ENCODE peak calls at places on chromosomes 5 and 9, in eight cellular contexts. One of them, this sample, is unnamed.

GRCh38 chr9:124248066-124248465 is 9.7 kb upstream of the NEK6 start:
- DNase-seq in central memory CD4-positive, alpha-beta T cell: no peak
- DNase-seq in heart left ventricle: no peak
- DNase-seq in fibroblast of the aortic adventitia: no peak
- DNase-seq in hypothalamus: no peak
- DNase-seq in cerebellar cortex: no peak
- DNase-seq in activated CD4-positive, alpha-beta T cell treated with anti-CD3 and anti-CD28 coated beads, Interleukin-2, amount 50 U/mL, for 1 hour: no peak
- DNase-seq in H4: no peak
- DNase-seq in this sample: no peak

GRCh38 chr5:151051066-151051930 is 29.5 kb downstream of the TNIP1 start:
- DNase-seq in central memory CD4-positive, alpha-beta T cell: peak; percentile 48
- DNase-seq in heart left ventricle: peak; percentile 84
- DNase-seq in fibroblast of the aortic adventitia: peak; percentile 84
- DNase-seq in hypothalamus: peak; percentile 10
- DNase-seq in cerebellar cortex: peak; percentile 80
- DNase-seq in activated CD4-positive, alpha-beta T cell treated with anti-CD3 and anti-CD28 coated beads, Interleukin-2, amount 50 U/mL, for 1 hour: peak; percentile 71
- DNase-seq in H4: peak; percentile 60
- DNase-seq in this sample: peak; percentile 91

GRCh38 chr5:80406980-80407734 is 707 bp upstream of the ZFYVE16 start:
- DNase-seq in central memory CD4-positive, alpha-beta T cell: no peak
- DNase-seq in heart left ventricle: peak; percentile 26
- DNase-seq in fibroblast of the aortic adventitia: no peak
- DNase-seq in hypothalamus: no peak
- DNase-seq in cerebellar cortex: no peak
- DNase-seq in activated CD4-positive, alpha-beta T cell treated with anti-CD3 and anti-CD28 coated beads, Interleukin-2, amount 50 U/mL, for 1 hour: no peak
- DNase-seq in H4: no peak
- DNase-seq in this sample: no peak

GRCh38 chr9:99732715-99733114 is 89.0 kb upstream of the NR4A3 start:
- DNase-seq in central memory CD4-positive, alpha-beta T cell: no peak
- DNase-seq in heart left ventricle: no peak
- DNase-seq in fibroblast of the aortic adventitia: peak; percentile 8
- DNase-seq in hypothalamus: no peak
- DNase-seq in cerebellar cortex: no peak
- DNase-seq in activated CD4-positive, alpha-beta T cell treated with anti-CD3 and anti-CD28 coated beads, Interleukin-2, amount 50 U/mL, for 1 hour: no peak
- DNase-seq in H4: no peak
- DNase-seq in this sample: no peak

GRCh38 chr5:178234121-178234752 is 1.6 kb upstream of the PHYKPL start:
- DNase-seq in central memory CD4-positive, alpha-beta T cell: no peak
- DNase-seq in heart left ventricle: no peak
- DNase-seq in fibroblast of the aortic adventitia: no peak
- DNase-seq in hypothalamus: no peak
- DNase-seq in cerebellar cortex: no peak
- DNase-seq in activated CD4-positive, alpha-beta T cell treated with anti-CD3 and anti-CD28 coated beads, Interleukin-2, amount 50 U/mL, for 1 hour: no peak
- DNase-seq in H4: no peak
- DNase-seq in this sample: no peak

GRCh38 chr5:115349001-115349817 is 52.8 kb upstream of the CCDC112 start:
- DNase-seq in central memory CD4-positive, alpha-beta T cell: no peak
- DNase-seq in heart left ventricle: no peak
- DNase-seq in fibroblast of the aortic adventitia: peak; percentile 85
- DNase-seq in hypothalamus: no peak
- DNase-seq in cerebellar cortex: no peak
- DNase-seq in activated CD4-positive, alpha-beta T cell treated with anti-CD3 and anti-CD28 coated beads, Interleukin-2, amount 50 U/mL, for 1 hour: no peak
- DNase-seq in H4: peak; percentile 90
- DNase-seq in this sample: no peak

GRCh38 chr5:55276771-55277170 is 30.7 kb downstream of the DHX29 start:
- DNase-seq in central memory CD4-positive, alpha-beta T cell: no peak
- DNase-seq in heart left ventricle: no peak
- DNase-seq in fibroblast of the aortic adventitia: peak; percentile 2
- DNase-seq in hypothalamus: no peak
- DNase-seq in cerebellar cortex: no peak
- DNase-seq in activated CD4-positive, alpha-beta T cell treated with anti-CD3 and anti-CD28 coated beads, Interleukin-2, amount 50 U/mL, for 1 hour: no peak
- DNase-seq in H4: no peak
- DNase-seq in this sample: no peak

GRCh38 chr5:39284552-39284951 is 65.2 kb upstream of the FYB1 start:
- DNase-seq in central memory CD4-positive, alpha-beta T cell: no peak
- DNase-seq in heart left ventricle: no peak
- DNase-seq in fibroblast of the aortic adventitia: no peak
- DNase-seq in hypothalamus: no peak
- DNase-seq in cerebellar cortex: no peak
- DNase-seq in activated CD4-positive, alpha-beta T cell treated with anti-CD3 and anti-CD28 coated beads, Interleukin-2, amount 50 U/mL, for 1 hour: no peak
- DNase-seq in H4: no peak
- DNase-seq in this sample: no peak

GRCh38 chr5:143322931-143323330 is 80.6 kb downstream of the NR3C1 start:
- DNase-seq in central memory CD4-positive, alpha-beta T cell: no peak
- DNase-seq in heart left ventricle: no peak
- DNase-seq in fibroblast of the aortic adventitia: peak; percentile 51
- DNase-seq in hypothalamus: no peak
- DNase-seq in cerebellar cortex: no peak
- DNase-seq in activated CD4-positive, alpha-beta T cell treated with anti-CD3 and anti-CD28 coated beads, Interleukin-2, amount 50 U/mL, for 1 hour: no peak
- DNase-seq in H4: no peak
- DNase-seq in this sample: no peak

GRCh38 chr5:142684508-142685031 is 1.3 kb downstream of the FGF1 start:
- DNase-seq in central memory CD4-positive, alpha-beta T cell: no peak
- DNase-seq in heart left ventricle: no peak
- DNase-seq in fibroblast of the aortic adventitia: no peak
- DNase-seq in hypothalamus: peak; percentile 24
- DNase-seq in cerebellar cortex: peak; percentile 36
- DNase-seq in activated CD4-positive, alpha-beta T cell treated with anti-CD3 and anti-CD28 coated beads, Interleukin-2, amount 50 U/mL, for 1 hour: no peak
- DNase-seq in H4: peak; percentile 52
- DNase-seq in this sample: peak; percentile 85

GRCh38 chr5:84088996-84089395 is 295.7 kb downstream of the EDIL3 start:
- DNase-seq in central memory CD4-positive, alpha-beta T cell: no peak
- DNase-seq in heart left ventricle: no peak
- DNase-seq in fibroblast of the aortic adventitia: peak; percentile 63
- DNase-seq in hypothalamus: no peak
- DNase-seq in cerebellar cortex: peak; percentile 16
- DNase-seq in activated CD4-positive, alpha-beta T cell treated with anti-CD3 and anti-CD28 coated beads, Interleukin-2, amount 50 U/mL, for 1 hour: no peak
- DNase-seq in H4: peak; percentile 48
- DNase-seq in this sample: peak; percentile 37

GRCh38 chr5:135588299-135588698 is 9.5 kb upstream of the CXCL14 start:
- DNase-seq in central memory CD4-positive, alpha-beta T cell: no peak
- DNase-seq in heart left ventricle: no peak
- DNase-seq in fibroblast of the aortic adventitia: no peak
- DNase-seq in hypothalamus: no peak
- DNase-seq in cerebellar cortex: no peak
- DNase-seq in activated CD4-positive, alpha-beta T cell treated with anti-CD3 and anti-CD28 coated beads, Interleukin-2, amount 50 U/mL, for 1 hour: no peak
- DNase-seq in H4: no peak
- DNase-seq in this sample: no peak

GRCh38 chr9:32419921-32420320 is 35.5 kb downstream of the ACO1 start:
- DNase-seq in central memory CD4-positive, alpha-beta T cell: no peak
- DNase-seq in heart left ventricle: no peak
- DNase-seq in fibroblast of the aortic adventitia: no peak
- DNase-seq in hypothalamus: no peak
- DNase-seq in cerebellar cortex: peak; percentile 88
- DNase-seq in activated CD4-positive, alpha-beta T cell treated with anti-CD3 and anti-CD28 coated beads, Interleukin-2, amount 50 U/mL, for 1 hour: no peak
- DNase-seq in H4: no peak
- DNase-seq in this sample: no peak

GRCh38 chr5:74643160-74643562 is 2.6 kb upstream of the ENC1 start:
- DNase-seq in central memory CD4-positive, alpha-beta T cell: no peak
- DNase-seq in heart left ventricle: no peak
- DNase-seq in fibroblast of the aortic adventitia: peak; percentile 93
- DNase-seq in hypothalamus: no peak
- DNase-seq in cerebellar cortex: no peak
- DNase-seq in activated CD4-positive, alpha-beta T cell treated with anti-CD3 and anti-CD28 coated beads, Interleukin-2, amount 50 U/mL, for 1 hour: no peak
- DNase-seq in H4: peak; percentile 93
- DNase-seq in this sample: peak; percentile 11

GRCh38 chr9:86093788-86094555 is 5.4 kb downstream of the GOLM1 start:
- DNase-seq in central memory CD4-positive, alpha-beta T cell: no peak
- DNase-seq in heart left ventricle: no peak
- DNase-seq in fibroblast of the aortic adventitia: no peak
- DNase-seq in hypothalamus: no peak
- DNase-seq in cerebellar cortex: no peak
- DNase-seq in activated CD4-positive, alpha-beta T cell treated with anti-CD3 and anti-CD28 coated beads, Interleukin-2, amount 50 U/mL, for 1 hour: no peak
- DNase-seq in H4: peak; percentile 24
- DNase-seq in this sample: peak; percentile 37

GRCh38 chr5:172802585-172803176 is 31.4 kb upstream of the ERGIC1 start:
- DNase-seq in central memory CD4-positive, alpha-beta T cell: no peak
- DNase-seq in heart left ventricle: no peak
- DNase-seq in fibroblast of the aortic adventitia: peak; percentile 75
- DNase-seq in hypothalamus: no peak
- DNase-seq in cerebellar cortex: no peak
- DNase-seq in activated CD4-positive, alpha-beta T cell treated with anti-CD3 and anti-CD28 coated beads, Interleukin-2, amount 50 U/mL, for 1 hour: no peak
- DNase-seq in H4: no peak
- DNase-seq in this sample: no peak

GRCh38 chr5:134077926-134078580 is 36.4 kb upstream of the TCF7 start:
- DNase-seq in central memory CD4-positive, alpha-beta T cell: no peak
- DNase-seq in heart left ventricle: no peak
- DNase-seq in fibroblast of the aortic adventitia: no peak
- DNase-seq in hypothalamus: no peak
- DNase-seq in cerebellar cortex: no peak
- DNase-seq in activated CD4-positive, alpha-beta T cell treated with anti-CD3 and anti-CD28 coated beads, Interleukin-2, amount 50 U/mL, for 1 hour: peak; percentile 21
- DNase-seq in H4: no peak
- DNase-seq in this sample: no peak

GRCh38 chr9:135878528-135879236 is 28.7 kb downstream of the CAMSAP1 start:
- DNase-seq in central memory CD4-positive, alpha-beta T cell: no peak
- DNase-seq in heart left ventricle: no peak
- DNase-seq in fibroblast of the aortic adventitia: no peak
- DNase-seq in hypothalamus: no peak
- DNase-seq in cerebellar cortex: no peak
- DNase-seq in activated CD4-positive, alpha-beta T cell treated with anti-CD3 and anti-CD28 coated beads, Interleukin-2, amount 50 U/mL, for 1 hour: no peak
- DNase-seq in H4: no peak
- DNase-seq in this sample: no peak

GRCh38 chr5:35172526-35172925 is 57.8 kb downstream of the PRLR start:
- DNase-seq in central memory CD4-positive, alpha-beta T cell: no peak
- DNase-seq in heart left ventricle: no peak
- DNase-seq in fibroblast of the aortic adventitia: no peak
- DNase-seq in hypothalamus: no peak
- DNase-seq in cerebellar cortex: no peak
- DNase-seq in activated CD4-positive, alpha-beta T cell treated with anti-CD3 and anti-CD28 coated beads, Interleukin-2, amount 50 U/mL, for 1 hour: no peak
- DNase-seq in H4: no peak
- DNase-seq in this sample: no peak

GRCh38 chr5:9421823-9422354 is 124.0 kb downstream of the SEMA5A start:
- DNase-seq in central memory CD4-positive, alpha-beta T cell: no peak
- DNase-seq in heart left ventricle: no peak
- DNase-seq in fibroblast of the aortic adventitia: no peak
- DNase-seq in hypothalamus: no peak
- DNase-seq in cerebellar cortex: no peak
- DNase-seq in activated CD4-positive, alpha-beta T cell treated with anti-CD3 and anti-CD28 coated beads, Interleukin-2, amount 50 U/mL, for 1 hour: no peak
- DNase-seq in H4: no peak
- DNase-seq in this sample: no peak

GRCh38 chr9:21710792-21711191 is 91.6 kb upstream of the MTAP start:
- DNase-seq in central memory CD4-positive, alpha-beta T cell: no peak
- DNase-seq in heart left ventricle: no peak
- DNase-seq in fibroblast of the aortic adventitia: no peak
- DNase-seq in hypothalamus: no peak
- DNase-seq in cerebellar cortex: no peak
- DNase-seq in activated CD4-positive, alpha-beta T cell treated with anti-CD3 and anti-CD28 coated beads, Interleukin-2, amount 50 U/mL, for 1 hour: no peak
- DNase-seq in H4: no peak
- DNase-seq in this sample: no peak

GRCh38 chr9:93645921-93646639 is 69.7 kb downstream of the PHF2 start:
- DNase-seq in central memory CD4-positive, alpha-beta T cell: no peak
- DNase-seq in heart left ventricle: peak; percentile 8
- DNase-seq in fibroblast of the aortic adventitia: no peak
- DNase-seq in hypothalamus: no peak
- DNase-seq in cerebellar cortex: no peak
- DNase-seq in activated CD4-positive, alpha-beta T cell treated with anti-CD3 and anti-CD28 coated beads, Interleukin-2, amount 50 U/mL, for 1 hour: no peak
- DNase-seq in H4: no peak
- DNase-seq in this sample: no peak

GRCh38 chr9:121675969-121676822 is 24.8 kb downstream of the DAB2IP start:
- DNase-seq in central memory CD4-positive, alpha-beta T cell: no peak
- DNase-seq in heart left ventricle: no peak
- DNase-seq in fibroblast of the aortic adventitia: no peak
- DNase-seq in hypothalamus: no peak
- DNase-seq in cerebellar cortex: peak; percentile 92
- DNase-seq in activated CD4-positive, alpha-beta T cell treated with anti-CD3 and anti-CD28 coated beads, Interleukin-2, amount 50 U/mL, for 1 hour: no peak
- DNase-seq in H4: no peak
- DNase-seq in this sample: no peak

GRCh38 chr5:57429513-57430120 is 53.0 kb downstream of the ACTBL2 start:
- DNase-seq in central memory CD4-positive, alpha-beta T cell: no peak
- DNase-seq in heart left ventricle: no peak
- DNase-seq in fibroblast of the aortic adventitia: no peak
- DNase-seq in hypothalamus: no peak
- DNase-seq in cerebellar cortex: peak; percentile 90
- DNase-seq in activated CD4-positive, alpha-beta T cell treated with anti-CD3 and anti-CD28 coated beads, Interleukin-2, amount 50 U/mL, for 1 hour: no peak
- DNase-seq in H4: no peak
- DNase-seq in this sample: no peak

GRCh38 chr9:85224729-85225128 is 517.0 kb downstream of the AGTPBP1 start:
- DNase-seq in central memory CD4-positive, alpha-beta T cell: no peak
- DNase-seq in heart left ventricle: no peak
- DNase-seq in fibroblast of the aortic adventitia: peak; percentile 95
- DNase-seq in hypothalamus: no peak
- DNase-seq in cerebellar cortex: no peak
- DNase-seq in activated CD4-positive, alpha-beta T cell treated with anti-CD3 and anti-CD28 coated beads, Interleukin-2, amount 50 U/mL, for 1 hour: no peak
- DNase-seq in H4: peak; percentile 31
- DNase-seq in this sample: no peak

GRCh38 chr9:86285247-86285646 is 2.9 kb upstream of the ISCA1 start:
- DNase-seq in central memory CD4-positive, alpha-beta T cell: no peak
- DNase-seq in heart left ventricle: no peak
- DNase-seq in fibroblast of the aortic adventitia: no peak
- DNase-seq in hypothalamus: no peak
- DNase-seq in cerebellar cortex: no peak
- DNase-seq in activated CD4-positive, alpha-beta T cell treated with anti-CD3 and anti-CD28 coated beads, Interleukin-2, amount 50 U/mL, for 1 hour: no peak
- DNase-seq in H4: no peak
- DNase-seq in this sample: no peak

GRCh38 chr9:124355941-124356744 is 59.1 kb downstream of the PSMB7 start:
- DNase-seq in central memory CD4-positive, alpha-beta T cell: no peak
- DNase-seq in heart left ventricle: no peak
- DNase-seq in fibroblast of the aortic adventitia: no peak
- DNase-seq in hypothalamus: no peak
- DNase-seq in cerebellar cortex: no peak
- DNase-seq in activated CD4-positive, alpha-beta T cell treated with anti-CD3 and anti-CD28 coated beads, Interleukin-2, amount 50 U/mL, for 1 hour: no peak
- DNase-seq in H4: no peak
- DNase-seq in this sample: no peak

GRCh38 chr5:124527220-124527991 is 219.0 kb downstream of the ZNF608 start:
- DNase-seq in central memory CD4-positive, alpha-beta T cell: no peak
- DNase-seq in heart left ventricle: no peak
- DNase-seq in fibroblast of the aortic adventitia: peak; percentile 64
- DNase-seq in hypothalamus: no peak
- DNase-seq in cerebellar cortex: no peak
- DNase-seq in activated CD4-positive, alpha-beta T cell treated with anti-CD3 and anti-CD28 coated beads, Interleukin-2, amount 50 U/mL, for 1 hour: no peak
- DNase-seq in H4: no peak
- DNase-seq in this sample: no peak

GRCh38 chr9:112867275-112867991 is 23.2 kb downstream of the SLC46A2 start:
- DNase-seq in central memory CD4-positive, alpha-beta T cell: no peak
- DNase-seq in heart left ventricle: no peak
- DNase-seq in fibroblast of the aortic adventitia: peak; percentile 77
- DNase-seq in hypothalamus: no peak
- DNase-seq in cerebellar cortex: peak; percentile 36
- DNase-seq in activated CD4-positive, alpha-beta T cell treated with anti-CD3 and anti-CD28 coated beads, Interleukin-2, amount 50 U/mL, for 1 hour: no peak
- DNase-seq in H4: peak; percentile 82
- DNase-seq in this sample: peak; percentile 95

GRCh38 chr5:138230981-138231589 is 18.0 kb upstream of the CDC23 start:
- DNase-seq in central memory CD4-positive, alpha-beta T cell: no peak
- DNase-seq in heart left ventricle: no peak
- DNase-seq in fibroblast of the aortic adventitia: peak; percentile 79
- DNase-seq in hypothalamus: no peak
- DNase-seq in cerebellar cortex: no peak
- DNase-seq in activated CD4-positive, alpha-beta T cell treated with anti-CD3 and anti-CD28 coated beads, Interleukin-2, amount 50 U/mL, for 1 hour: no peak
- DNase-seq in H4: peak; percentile 71
- DNase-seq in this sample: peak; percentile 26

GRCh38 chr5:132254321-132254977 is 3.0 kb upstream of the PDLIM4 start:
- DNase-seq in central memory CD4-positive, alpha-beta T cell: no peak
- DNase-seq in heart left ventricle: peak; percentile 58
- DNase-seq in fibroblast of the aortic adventitia: peak; percentile 59
- DNase-seq in hypothalamus: no peak
- DNase-seq in cerebellar cortex: no peak
- DNase-seq in activated CD4-positive, alpha-beta T cell treated with anti-CD3 and anti-CD28 coated beads, Interleukin-2, amount 50 U/mL, for 1 hour: no peak
- DNase-seq in H4: no peak
- DNase-seq in this sample: no peak

This sample was measured in mesendoderm.